ENCODE peak calls at places on chromosome 21, in eight cellular contexts. W is bronchial epithelial cell; O is vagina; F is H9; A is NCI-H1105; I is activated naive CD8-positive, alpha-beta T cell treated with anti-CD3 and anti-CD28 coated beads, Interleukin-2, amount 10 ng/mL, durations not matched to agents 7 days and 5 days; U is GM20000; Q is upper lobe of right lung. C is an unnamed sample.

GRCh38 chr21:44800971-44801467 is 601 bp downstream of the UBE2G2 start:
- DNase-seq in O (no peak), F (no peak), A (peak), W (peak), U (peak), Q (no peak), I (no peak), C (peak)

GRCh38 chr21:34836103-34836932 is 167.5 kb downstream of the CLIC6 start:
- DNase-seq in O (no peak), I (no peak), Q (peak), W (peak), F (no peak), U (no peak), A (no peak), C (no peak)

GRCh38 chr21:32046191-32046590 is 173.4 kb downstream of the HUNK start:
- DNase-seq in U (no peak), Q (no peak), O (no peak), W (no peak), I (no peak), F (no peak), A (no peak), C (no peak)

GRCh38 chr21:45405819-45406762 is 1.1 kb downstream of the COL18A1 start:
- DNase-seq in U (no peak), O (no peak), Q (no peak), A (peak), I (no peak), W (peak), F (no peak), C (no peak)

GRCh38 chr21:45835301-45836267 is 146.0 kb upstream of the COL6A1 start:
- DNase-seq in A (no peak), I (no peak), Q (no peak), W (no peak), U (no peak), F (peak), O (no peak), C (no peak)

GRCh38 chr21:37582613-37583012 is 216.0 kb downstream of the DYRK1A start:
- DNase-seq in F (no peak), I (no peak), O (no peak), Q (no peak), W (no peak), U (peak), A (no peak), C (no peak)

GRCh38 chr21:41761211-41762181 is 5.4 kb downstream of the RIPK4 start:
- DNase-seq in A (peak), O (no peak), Q (peak), W (peak), U (no peak), F (no peak), I (no peak), C (peak)

GRCh38 chr21:34679056-34679455 is 10.3 kb downstream of the CLIC6 start:
- DNase-seq in Q (no peak), A (no peak), F (no peak), W (no peak), O (no peak), U (no peak), I (no peak), C (no peak)

GRCh38 chr21:29423051-29423450 is 124.3 kb downstream of the BACH1 start:
- DNase-seq in Q (no peak), O (no peak), I (no peak), U (no peak), W (peak), A (no peak), F (no peak), C (peak)

GRCh38 chr21:46126321-46127238 is 28.7 kb downstream of the COL6A2 start:
- DNase-seq in Q (peak), I (no peak), A (no peak), W (no peak), U (no peak), O (no peak), F (peak), C (no peak)

GRCh38 chr21:44954281-44954771 is 14.5 kb downstream of the SLX9 start:
- DNase-seq in O (no peak), Q (peak), I (no peak), A (no peak), W (no peak), F (no peak), U (no peak), C (no peak)

GRCh38 chr21:41972511-41973205 is 18.8 kb upstream of the C2CD2 start:
- DNase-seq in U (no peak), A (no peak), F (no peak), Q (no peak), I (peak), O (peak), W (no peak), C (no peak)

GRCh38 chr21:8989883-8990325 is 1531.5 kb upstream of the TPTE start:
- DNase-seq in A (no peak), O (no peak), F (no peak), U (no peak), I (no peak), W (peak), Q (no peak), C (no peak)